ENCODE peak calls at places on chromosomes 11 and 22, in seven cellular contexts. X, Z, Q, O, H, F and P are unnamed samples.

GRCh38 chr22:46002757-46003270 is 25.9 kb upstream of the WNT7B start:
- DNase-seq in O (no peak), Q (no peak), H (no peak), X (peak; percentile 42), F (no peak), Z (peak; percentile 45), P (no peak)

GRCh38 chr11:122261546-122261945 is 145.5 kb upstream of the BLID start:
- DNase-seq in O (no peak), F (no peak), H (no peak), X (no peak), Q (no peak), Z (no peak), P (no peak)

GRCh38 chr11:114987171-114987760 is 308.9 kb downstream of the NXPE2 start:
- DNase-seq in Q (no peak), O (no peak), F (no peak), H (no peak), Z (no peak), X (no peak), P (no peak)

GRCh38 chr22:49838771-49839717 is 11.4 kb upstream of the BRD1 start:
- DNase-seq in Z (peak; percentile 45), F (peak; percentile 77), X (peak; percentile 59), H (no peak), O (peak; percentile 78), Q (no peak), P (peak; percentile 85)

GRCh38 chr22:44331881-44332714 is 19.3 kb upstream of the SHISAL1 start:
- DNase-seq in X (no peak), H (no peak), Z (no peak), F (no peak), Q (no peak), O (no peak), P (no peak)

GRCh38 chr11:34190192-34191139 is 85.0 kb downstream of the NAT10 start:
- DNase-seq in Q (peak; percentile 45), H (no peak), X (peak; percentile 15), Z (no peak), F (no peak), O (no peak), P (no peak)

GRCh38 chr11:87331273-87331672 is 293.5 kb downstream of the TMEM135 start:
- DNase-seq in X (no peak), H (no peak), F (no peak), O (no peak), Z (no peak), Q (no peak), P (no peak)

GRCh38 chr11:19071255-19071654 is 10.7 kb upstream of the MRGPRX2 start:
- DNase-seq in Z (peak; percentile 73), X (peak; percentile 87), O (peak; percentile 54), H (no peak), F (no peak), Q (peak; percentile 80), P (peak; percentile 15)

GRCh38 chr11:129595043-129595962 is 219.7 kb downstream of the BARX2 start:
- DNase-seq in Q (no peak), O (no peak), Z (no peak), H (no peak), F (no peak), X (no peak), P (no peak)

GRCh38 chr11:3094223-3094824 is 37.1 kb upstream of the CARS1 start:
- DNase-seq in Q (no peak), F (no peak), Z (peak; percentile 40), O (no peak), H (no peak), X (no peak), P (no peak)

GRCh38 chr11:126391970-126392637 is 36.6 kb downstream of the ST3GAL4 start:
- DNase-seq in O (no peak), F (no peak), H (no peak), Z (no peak), Q (peak; percentile 38), X (peak; percentile 79), P (no peak)

GRCh38 chr22:43170131-43170480 is 16.8 kb downstream of the TTLL12 start:
- DNase-seq in H (no peak), Q (no peak), F (no peak), Z (no peak), X (no peak), O (no peak), P (no peak)